ENCODE peak calls at places on chromosome 16, in four cellular contexts. U is K562, G is GM12891, B is GM12878. I is an unnamed sample.

GRCh38 chr16:85524630-85525463 is 88.3 kb upstream of the GSE1 start:
- DNase-seq in U (no peak), G (no peak), B (no peak), I (peak; percentile 87)

GRCh38 chr16:80637621-80638020 is 96.8 kb downstream of the DYNLRB2 start:
- DNase-seq in U (no peak), G (no peak), B (no peak), I (no peak)

GRCh38 chr16:85662036-85662812 is 26.5 kb downstream of the GINS2 start:
- DNase-seq in U (no peak), G (no peak), B (no peak), I (no peak)

GRCh38 chr16:361341-361871 is 8.9 kb upstream of the AXIN1 start:
- DNase-seq in U (no peak), G (no peak), B (no peak), I (no peak)

GRCh38 chr16:50050802-50051201 is 15.0 kb upstream of the HEATR3 start:
- DNase-seq in U (no peak), G (no peak), B (no peak), I (no peak)

GRCh38 chr16:9594961-9595360 is 503.5 kb downstream of the HAPSTR1 start:
- DNase-seq in U (no peak), G (no peak), B (no peak), I (no peak)

GRCh38 chr16:74743668-74744299 is 30.8 kb downstream of the FA2H start:
- DNase-seq in U (peak; percentile 87), G (no peak), B (no peak), I (no peak)

GRCh38 chr16:85759631-85760419 is 8.9 kb upstream of the C16orf74 start:
- DNase-seq in U (peak; percentile 55), G (no peak), B (no peak), I (no peak)

GRCh38 chr16:57998484-57998883 is 2.0 kb downstream of the ZNF319 start:
- DNase-seq in U (no peak), G (no peak), B (no peak), I (peak; percentile 76)

GRCh38 chr16:83389751-83390150 is 418.0 kb upstream of the HSBP1 start:
- DNase-seq in U (no peak), G (no peak), B (no peak), I (no peak)

GRCh38 chr16:69626256-69626655 is 60.5 kb downstream of the NFAT5 start:
- DNase-seq in U (peak; percentile 41), G (no peak), B (no peak), I (no peak)

GRCh38 chr16:401468-402348 is at the start of gene DECR2:
- DNase-seq in U (peak; percentile 97), G (peak; percentile 98), B (peak; percentile 40), I (peak; percentile 91)

GRCh38 chr16:58028541-58029070 is 3.1 kb downstream of the MMP15 start:
- DNase-seq in U (no peak), G (no peak), B (no peak), I (no peak)

GRCh38 chr16:7086842-7087616 is 245.6 kb upstream of the RBFOX1 start:
- DNase-seq in U (peak; percentile 14), G (no peak), B (no peak), I (peak; percentile 2)

GRCh38 chr16:85583491-85584181 is 29.5 kb upstream of the GSE1 start:
- DNase-seq in U (no peak), G (no peak), B (no peak), I (no peak)

GRCh38 chr16:28192811-28193529 is 18.8 kb downstream of the XPO6 start:
- DNase-seq in U (no peak), G (peak; percentile 35), B (no peak), I (peak; percentile 50)

GRCh38 chr16:4506450-4506849 is 30.3 kb downstream of the HMOX2 start:
- DNase-seq in U (peak; percentile 62), G (peak; percentile 44), B (peak; percentile 39), I (peak; percentile 39)

GRCh38 chr16:84774810-84775209 is 45.0 kb upstream of the CRISPLD2 start:
- DNase-seq in U (no peak), G (no peak), B (no peak), I (peak; percentile 58)

GRCh38 chr16:4231367-4231766 is 10.5 kb downstream of the SRL start:
- DNase-seq in U (no peak), G (no peak), B (no peak), I (no peak)

GRCh38 chr16:3902731-3903130 is 22.2 kb upstream of the CREBBP start:
- DNase-seq in U (no peak), G (no peak), B (no peak), I (no peak)

GRCh38 chr16:72537684-72538083 is 365.7 kb upstream of the PMFBP1 start:
- DNase-seq in U (no peak), G (no peak), B (no peak), I (no peak)

GRCh38 chr16:12573730-12574383 is 229.8 kb downstream of the CPPED1 start:
- DNase-seq in U (peak; percentile 87), G (no peak), B (no peak), I (peak; percentile 5)

GRCh38 chr16:922051-922450 is 48.7 kb downstream of the LMF1 start:
- DNase-seq in U (no peak), G (no peak), B (no peak), I (no peak)

GRCh38 chr16:56558024-56558747 is 6.7 kb upstream of the MT4 start:
- DNase-seq in U (no peak), G (no peak), B (no peak), I (no peak)
- TF ChIP-seq SPI1 in U (no peak), G (no peak), B (no peak), I (no peak)

GRCh38 chr16:54286330-54287017 is at the start of gene IRX3:
- DNase-seq in U (no peak), G (no peak), B (no peak), I (peak; percentile 42)
- TF ChIP-seq POLR2AphosphoS5 in U (no peak), G (no peak), B (no peak), I (peak; percentile 56)

GRCh38 chr16:46746821-46747776 is 1.0 kb downstream of the MYLK3 start:
- DNase-seq in U (peak; percentile 8), G (no peak), B (no peak), I (no peak)

GRCh38 chr16:46747777-46748651 is at the start of gene MYLK3:
- DNase-seq in U (peak; percentile 61), G (no peak), B (no peak), I (no peak)

GRCh38 chr16:46739934-46740333 is 8.2 kb downstream of the MYLK3 start:
- DNase-seq in U (peak; percentile 58), G (no peak), B (no peak), I (no peak)

GRCh38 chr16:46745594-46745993 is 2.5 kb downstream of the MYLK3 start:
- DNase-seq in U (no peak), G (no peak), B (no peak), I (no peak)

GRCh38 chr16:46743232-46743719 is 4.9 kb downstream of the MYLK3 start:
- DNase-seq in U (peak; percentile 85), G (peak; percentile 61), B (no peak), I (peak; percentile 21)
- TF ChIP-seq SPI1 in U (peak; percentile 66), G (peak; percentile 56), B (peak; percentile 42), I (peak; percentile 87)

GRCh38 chr16:88770459-88771293 is 14.3 kb downstream of the PIEZO1 start:
- DNase-seq in U (peak; percentile 89), G (no peak), B (no peak), I (peak; percentile 71)
- TF ChIP-seq POLR2AphosphoS5 in U (peak; percentile 59), G (no peak), B (no peak), I (peak; percentile 31)

GRCh38 chr16:54283735-54284318 is 2.8 kb downstream of the IRX3 start:
- DNase-seq in U (no peak), G (no peak), B (no peak), I (peak; percentile 14)

GRCh38 chr16:54284931-54285413 is 1.6 kb downstream of the IRX3 start:
- DNase-seq in U (no peak), G (no peak), B (no peak), I (peak; percentile 22)

GRCh38 chr16:54282923-54283734 is 3.5 kb downstream of the IRX3 start:
- DNase-seq in U (no peak), G (no peak), B (no peak), I (no peak)

GRCh38 chr16:54285414-54286066 is 1.0 kb downstream of the IRX3 start:
- DNase-seq in U (no peak), G (no peak), B (no peak), I (peak; percentile 62)

GRCh38 chr16:54284319-54284930 is 2.2 kb downstream of the IRX3 start:
- DNase-seq in U (no peak), G (no peak), B (no peak), I (no peak)
- TF ChIP-seq SPI1 in U (no peak), G (no peak), B (no peak), I (no peak)

GRCh38 chr16:13702614-13703013 is 217.3 kb upstream of the ERCC4 start:
- DNase-seq in U (no peak), G (no peak), B (no peak), I (no peak)
- TF ChIP-seq POLR2AphosphoS5 in U (no peak), G (no peak), B (no peak), I (no peak)

DNA sequence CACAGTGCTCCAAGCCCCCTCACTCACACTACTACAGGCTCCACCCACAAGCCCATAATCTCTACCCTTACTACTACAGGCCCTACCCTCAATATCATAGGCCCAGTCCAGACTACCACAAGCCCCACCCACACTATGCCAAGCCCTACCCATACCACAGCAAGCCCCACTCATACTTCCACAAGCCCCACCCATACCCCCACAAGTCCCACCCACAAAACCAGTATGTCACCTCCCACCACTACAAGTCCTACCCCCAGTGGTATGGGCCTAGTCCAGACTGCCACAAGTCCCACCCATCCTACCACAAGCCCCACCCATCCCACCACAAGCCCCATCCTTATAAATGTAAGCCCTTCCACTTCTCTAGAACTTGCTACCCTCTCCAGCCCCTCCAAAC is 13.8 kb downstream of the RIPOR1 start:
- DNase-seq in U (peak; percentile 87), G (peak; percentile 91), B (no peak), I (peak; percentile 67)
- TF ChIP-seq SPI1 in U (no peak), G (no peak), B (no peak), I (no peak)

GRCh38 chr16:19212059-19212458 is 44.0 kb downstream of the SYT17 start:
- DNase-seq in U (no peak), G (no peak), B (no peak), I (no peak)

GRCh38 chr16:19215705-19216104 is 47.7 kb downstream of the SYT17 start:
- DNase-seq in U (no peak), G (no peak), B (no peak), I (no peak)

GRCh38 chr16:19213885-19214284 is 45.8 kb downstream of the SYT17 start:
- DNase-seq in U (no peak), G (no peak), B (no peak), I (no peak)

GRCh38 chr16:19210175-19210924 is 42.3 kb downstream of the SYT17 start:
- DNase-seq in U (no peak), G (peak; percentile 28), B (peak; percentile 79), I (no peak)

GRCh38 chr16:19210968-19211367 is 42.9 kb downstream of the SYT17 start:
- DNase-seq in U (no peak), G (peak; percentile 39), B (peak; percentile 63), I (no peak)
- TF ChIP-seq POLR2AphosphoS5 in U (no peak), G (peak; percentile 31), B (peak; percentile 76), I (no peak)

I was measured in HL-60.